ENCODE peak calls at places on chromosome 9, in ten cellular contexts. H, X, G, K, J, W, R, P, U and D are unnamed samples.

GRCh38 chr9:23768861-23769260 is 57.2 kb downstream of the ELAVL2 start:
- DNase-seq in H (no peak), X (no peak), G (no peak), K (no peak), J (no peak), W (no peak), R (no peak), P (no peak), U (no peak), D (no peak)

GRCh38 chr9:16627967-16628366 is 242.5 kb downstream of the BNC2 start:
- DNase-seq in H (peak; percentile 96), X (no peak), G (peak; percentile 97), K (no peak), J (no peak), W (no peak), R (no peak), P (peak; percentile 66), U (no peak), D (no peak)

GRCh38 chr9:79757906-79758669 is 186.3 kb downstream of the TLE4 start:
- DNase-seq in H (peak; percentile 54), X (no peak), G (peak; percentile 31), K (no peak), J (no peak), W (no peak), R (no peak), P (no peak), U (no peak), D (no peak)

GRCh38 chr9:19527663-19528062 is 118.9 kb downstream of the ACER2 start:
- DNase-seq in H (no peak), X (no peak), G (no peak), K (no peak), J (no peak), W (no peak), R (no peak), P (no peak), U (no peak), D (no peak)

GRCh38 chr9:137968235-137968634 is 90.7 kb downstream of the CACNA1B start:
- DNase-seq in H (no peak), X (no peak), G (no peak), K (peak; percentile 46), J (no peak), W (no peak), R (no peak), P (no peak), U (no peak), D (no peak)

GRCh38 chr9:12790026-12790425 is 15.2 kb downstream of the LURAP1L start:
- DNase-seq in H (peak; percentile 15), X (no peak), G (no peak), K (no peak), J (no peak), W (no peak), R (no peak), P (no peak), U (no peak), D (no peak)

GRCh38 chr9:113957778-113958430 is 81.8 kb downstream of the ZNF618 start:
- DNase-seq in H (peak; percentile 95), X (no peak), G (peak; percentile 86), K (no peak), J (no peak), W (no peak), R (no peak), P (peak; percentile 63), U (no peak), D (no peak)

GRCh38 chr9:127525426-127526188 is 74.3 kb downstream of the LRSAM1 start:
- DNase-seq in H (peak; percentile 67), X (no peak), G (peak; percentile 54), K (no peak), J (no peak), W (no peak), R (no peak), P (no peak), U (no peak), D (no peak)

GRCh38 chr9:70534471-70534870 is 120.0 kb upstream of the KLF9 start:
- DNase-seq in H (peak; percentile 12), X (no peak), G (no peak), K (no peak), J (no peak), W (no peak), R (no peak), P (no peak), U (no peak), D (no peak)

GRCh38 chr9:116888066-116888465 is 201.0 kb downstream of the TRIM32 start:
- DNase-seq in H (no peak), X (no peak), G (no peak), K (no peak), J (no peak), W (no peak), R (no peak), P (no peak), U (no peak), D (no peak)

GRCh38 chr9:108933641-108934322 is at the start of gene ELP1:
- DNase-seq in H (peak; percentile 95), X (peak; percentile 88), G (peak; percentile 96), K (peak; percentile 96), J (peak; percentile 80), W (peak; percentile 87), R (peak; percentile 88), P (peak; percentile 85), U (peak; percentile 89), D (peak; percentile 4)

GRCh38 chr9:82781965-82782392 is 281.0 kb downstream of the RASEF start:
- DNase-seq in H (no peak), X (no peak), G (no peak), K (no peak), J (peak; percentile 71), W (no peak), R (no peak), P (no peak), U (peak; percentile 91), D (no peak)

GRCh38 chr9:26744362-26744965 is 148.1 kb downstream of the CAAP1 start:
- DNase-seq in H (peak; percentile 22), X (no peak), G (peak; percentile 45), K (no peak), J (no peak), W (no peak), R (no peak), P (no peak), U (peak; percentile 10), D (no peak)

GRCh38 chr9:133944746-133945135 is 47.4 kb downstream of the VAV2 start:
- DNase-seq in H (no peak), X (no peak), G (peak; percentile 92), K (no peak), J (no peak), W (no peak), R (no peak), P (no peak), U (no peak), D (no peak)

GRCh38 chr9:20805766-20806165 is 121.7 kb downstream of the FOCAD start:
- DNase-seq in H (no peak), X (no peak), G (no peak), K (no peak), J (no peak), W (no peak), R (no peak), P (no peak), U (peak; percentile 25), D (no peak)

GRCh38 chr9:95047452-95048224 is 269.9 kb downstream of the FANCC start:
- DNase-seq in H (no peak), X (no peak), G (no peak), K (no peak), J (no peak), W (no peak), R (no peak), P (peak; percentile 66), U (no peak), D (no peak)

GRCh38 chr9:94911986-94912635 is 185.6 kb downstream of the AOPEP start:
- DNase-seq in H (no peak), X (no peak), G (no peak), K (no peak), J (no peak), W (no peak), R (no peak), P (no peak), U (no peak), D (no peak)

GRCh38 chr9:129962889-129963703 is 79.9 kb downstream of the FNBP1 start:
- DNase-seq in H (peak; percentile 50), X (no peak), G (peak; percentile 59), K (peak; percentile 74), J (no peak), W (peak; percentile 28), R (peak; percentile 17), P (peak; percentile 68), U (no peak), D (no peak)

GRCh38 chr9:37302277-37302676 is 120.2 kb upstream of the GRHPR start:
- DNase-seq in H (no peak), X (no peak), G (no peak), K (no peak), J (no peak), W (no peak), R (no peak), P (no peak), U (no peak), D (no peak)

GRCh38 chr9:137575382-137575724 is 3.4 kb downstream of the DPH7 start:
- DNase-seq in H (no peak), X (peak; percentile 26), G (no peak), K (no peak), J (no peak), W (no peak), R (no peak), P (no peak), U (no peak), D (no peak)

GRCh38 chr9:133715866-133716563 is 22.1 kb downstream of the SARDH start:
- DNase-seq in H (no peak), X (no peak), G (no peak), K (no peak), J (peak; percentile 6), W (no peak), R (peak; percentile 38), P (peak; percentile 82), U (no peak), D (no peak)